ENCODE peak calls at places on chromosomes 16 and 17, in eight cellular contexts. P is nephron progenitor cell, S is mesothelial cell of epicardium, T is WTC11, M is AG04449, C is omental fat pad, H is HFF-Myc, O is mucosa of descending colon. F is an unnamed sample.

GRCh38 chr17:19365833-19366636 is 3.5 kb upstream of the B9D1 start:
- DNase-seq in S (no peak), T (no peak), P (no peak), O (no peak), H (no peak), M (no peak), C (no peak), F (no peak)

GRCh38 chr16:52963471-52963870 is 89.2 kb downstream of the CHD9NB start:
- DNase-seq in C (no peak), S (no peak), H (no peak), T (no peak), P (no peak), M (no peak), O (no peak), F (no peak)

GRCh38 chr17:81803728-81804558 is at the start of gene GCGR:
- DNase-seq in S (peak; percentile 21), C (no peak), M (no peak), T (no peak), O (no peak), H (no peak), P (peak; percentile 62), F (no peak)

GRCh38 chr16:6132121-6132520 is 1034.5 kb upstream of the EEF2KMT start:
- DNase-seq in O (no peak), M (no peak), T (no peak), P (no peak), C (no peak), H (no peak), S (no peak), F (no peak)

GRCh38 chr17:81516439-81516838 is 3.8 kb upstream of the ACTG1 start:
- DNase-seq in C (no peak), T (no peak), M (no peak), S (no peak), P (no peak), O (peak; percentile 42), H (no peak), F (no peak)

GRCh38 chr17:4143563-4144410 is 790 bp downstream of the CYB5D2 start:
- DNase-seq in C (peak; percentile 79), S (peak; percentile 84), T (peak; percentile 89), H (peak; percentile 77), M (peak; percentile 65), P (peak; percentile 89), O (peak; percentile 92), F (peak; percentile 94)

GRCh38 chr16:14957576-14958322 is 17.1 kb upstream of the PDXDC1 start:
- DNase-seq in C (no peak), H (no peak), T (no peak), M (no peak), S (no peak), O (peak; percentile 36), P (no peak), F (peak; percentile 78)

GRCh38 chr16:86419518-86419917 is 90.8 kb upstream of the FOXF1 start:
- DNase-seq in O (no peak), C (no peak), M (no peak), P (no peak), H (no peak), S (no peak), T (no peak), F (no peak)

GRCh38 chr17:66654341-66654740 is 180.6 kb upstream of the CACNG5 start:
- DNase-seq in M (no peak), O (no peak), T (no peak), H (no peak), P (no peak), S (no peak), C (no peak), F (no peak)

GRCh38 chr17:17890773-17891759 is 54.3 kb upstream of the SREBF1 start:
- DNase-seq in T (peak; percentile 70), C (no peak), H (no peak), O (peak; percentile 61), S (no peak), M (no peak), P (peak; percentile 47), F (peak; percentile 88)

GRCh38 chr17:75130632-75131277 is 787 bp downstream of the NT5C start:
- DNase-seq in H (no peak), C (no peak), T (peak; percentile 75), P (peak; percentile 67), M (no peak), S (peak; percentile 44), O (peak; percentile 67), F (no peak)

GRCh38 chr16:15502041-15502725 is 67.8 kb downstream of the BMERB1 start:
- DNase-seq in H (peak; percentile 87), S (no peak), T (no peak), O (no peak), P (no peak), C (no peak), M (peak; percentile 69), F (no peak)

GRCh38 chr17:27256225-27257030 is 37.5 kb upstream of the WSB1 start:
- DNase-seq in H (no peak), T (no peak), C (no peak), M (peak; percentile 77), P (no peak), O (no peak), S (no peak), F (no peak)

GRCh38 chr17:83109793-83110645 is 30.6 kb downstream of the METRNL start:
- DNase-seq in H (peak; percentile 83), S (peak; percentile 86), M (peak; percentile 78), C (peak; percentile 92), P (no peak), O (peak; percentile 82), T (no peak), F (peak; percentile 97)

GRCh38 chr17:57309479-57309878 is 53.2 kb downstream of the MSI2 start:
- DNase-seq in H (no peak), M (no peak), P (no peak), O (no peak), C (no peak), T (no peak), S (no peak), F (no peak)

GRCh38 chr17:57420674-57421392 is 164.5 kb downstream of the MSI2 start:
- DNase-seq in S (no peak), M (no peak), O (peak; percentile 62), T (no peak), P (no peak), C (no peak), H (peak; percentile 31), F (no peak)

GRCh38 chr16:54942353-54942943 is 11.8 kb downstream of the IRX5 start:
- DNase-seq in P (no peak), M (no peak), C (no peak), S (no peak), O (no peak), H (no peak), T (no peak), F (no peak)

GRCh38 chr16:52578007-52578828 is 31.3 kb upstream of the TOX3 start:
- DNase-seq in O (no peak), T (no peak), M (no peak), H (no peak), P (no peak), C (no peak), S (no peak), F (no peak)

GRCh38 chr17:50532452-50533024 is at the start of gene EPN3:
- DNase-seq in T (peak; percentile 61), M (no peak), H (no peak), O (peak; percentile 86), P (no peak), S (no peak), C (no peak), F (no peak)

GRCh38 chr17:29760279-29760721 is 137.6 kb upstream of the CORO6 start:
- DNase-seq in C (no peak), S (no peak), M (no peak), T (no peak), H (no peak), O (no peak), P (no peak), F (no peak)

GRCh38 chr17:31696184-31696602 is 162.9 kb downstream of the COPRS start:
- DNase-seq in O (peak; percentile 33), T (peak; percentile 23), S (peak; percentile 54), P (peak; percentile 66), H (peak; percentile 82), M (peak; percentile 94), C (no peak), F (peak; percentile 94)
- TF ChIP-seq CTCF in O (no peak), T (no peak), S (no peak), P (no peak), H (no peak), M (peak; percentile 16), C (no peak), F (no peak)

DNA sequence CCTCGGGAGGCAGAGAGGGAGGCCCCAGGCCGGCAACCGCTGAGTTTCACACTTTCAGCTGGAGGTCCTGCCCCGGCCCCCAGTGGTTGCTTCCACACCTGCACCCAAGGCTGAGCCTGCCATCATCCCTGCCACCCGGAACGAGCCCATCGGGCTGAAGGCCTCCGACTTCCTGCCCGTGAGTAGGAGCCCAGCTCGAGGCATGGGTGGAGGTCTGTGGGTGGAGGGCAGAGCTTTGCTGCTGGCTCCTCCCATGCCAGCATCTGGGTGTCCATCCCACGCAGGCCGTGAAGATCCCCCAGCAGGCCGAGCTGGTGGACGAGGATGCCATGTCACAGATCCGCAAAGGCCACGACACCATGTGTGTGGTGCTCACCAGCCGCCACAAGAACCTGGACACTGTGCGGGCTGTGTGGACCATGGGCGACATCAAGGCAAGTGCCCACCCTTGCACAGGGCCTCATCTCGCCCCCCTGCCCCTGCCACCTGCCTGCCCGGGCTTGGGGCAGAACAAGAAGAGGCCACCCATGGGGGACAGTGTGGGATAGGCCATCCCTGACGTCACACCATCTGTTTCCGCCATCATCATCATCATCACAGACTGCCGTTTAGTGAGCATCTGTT is 19.6 kb downstream of the KATNB1 start:
- DNase-seq in H (no peak), M (no peak), O (peak; percentile 21), S (no peak), C (no peak), P (no peak), T (no peak), F (no peak)
- TF ChIP-seq CTCF in H (peak; percentile 5), M (no peak), O (no peak), S (no peak), C (no peak), P (no peak), T (no peak), F (no peak)

DNA sequence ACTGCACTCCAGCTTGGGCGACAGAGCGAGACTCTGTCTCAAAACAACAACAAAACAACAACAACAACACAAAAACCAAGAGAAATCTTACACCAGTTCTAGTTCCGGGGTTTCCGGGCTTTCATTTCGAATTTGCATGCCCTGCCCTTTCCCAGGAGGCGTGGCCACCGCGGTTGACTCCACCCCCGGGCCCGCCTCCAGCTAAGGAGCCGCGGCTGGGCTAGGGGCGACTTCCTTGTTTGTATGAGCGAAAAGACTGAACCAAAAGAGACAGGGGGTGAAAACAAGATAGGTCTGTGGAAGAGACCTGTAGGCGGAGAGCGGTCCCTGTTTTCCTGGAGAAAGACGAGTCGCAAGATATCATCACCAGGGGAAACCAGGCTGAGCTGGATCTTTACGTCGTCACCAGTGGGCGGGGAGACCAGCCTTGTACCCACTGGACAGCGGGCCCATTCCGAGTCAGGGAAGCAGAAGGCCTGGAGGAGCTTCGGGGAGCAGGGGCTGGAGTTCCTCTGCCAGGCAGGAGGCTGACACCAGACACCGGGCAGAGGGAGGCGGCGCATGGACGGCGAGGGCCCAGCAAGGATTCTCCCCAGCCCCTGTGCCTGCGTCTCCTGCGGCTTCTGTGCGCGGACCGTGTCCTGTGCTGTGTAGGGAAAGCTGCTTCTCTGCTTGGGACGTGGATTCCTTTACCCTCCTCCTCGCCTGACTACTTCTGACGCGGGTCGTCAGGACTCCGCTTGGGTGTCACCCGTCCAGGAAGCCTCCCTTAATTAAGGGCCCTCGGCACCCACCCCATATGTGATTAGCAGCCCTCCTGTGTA is 10.4 kb upstream of the ARL4D start:
- DNase-seq in O (peak; percentile 95), S (peak; percentile 73), P (peak; percentile 87), C (peak; percentile 85), T (peak; percentile 91), H (peak; percentile 85), M (no peak), F (peak; percentile 97)
- TF ChIP-seq CTCF in O (no peak), S (no peak), P (no peak), C (no peak), T (no peak), H (no peak), M (no peak), F (no peak)

GRCh38 chr17:7173687-7174602 is 5.2 kb downstream of the ASGR1 start:
- DNase-seq in C (no peak), T (peak; percentile 92), P (peak; percentile 66), M (no peak), O (peak; percentile 66), H (no peak), S (no peak), F (no peak)
- TF ChIP-seq CTCF in C (no peak), T (no peak), P (no peak), M (no peak), O (no peak), H (no peak), S (no peak), F (no peak)

F was measured in osteocyte.